ENCODE peak calls at places on chromosomes 3 and 15, in five cellular contexts. S is stimulated activated CD8-positive, alpha-beta memory T cell treated with anti-CD3 and anti-CD28 coated beads, Interleukin-7, amount 100 ng/mL, for 24 hours; I is NCI-H2227 treated with DMSO at 0.1 percent for 48 hours; N is memory B cell; P is HuH-7. C is an unnamed sample.

GRCh38 chr15:99682455-99682854 is 50.8 kb downstream of the LYSMD4 start:
- DNase-seq in S (no peak), P (no peak), I (no peak), N (no peak), C (no peak)

GRCh38 chr15:62972814-62973213 is 69.7 kb upstream of the TPM1 start:
- DNase-seq in I (no peak), N (no peak), S (no peak), P (no peak), C (no peak)

GRCh38 chr3:186605078-186605477 is 7.8 kb upstream of the AHSG start:
- DNase-seq in P (no peak), S (no peak), N (no peak), I (no peak), C (no peak)

GRCh38 chr3:69770219-69770618 is 31.0 kb downstream of the MITF start:
- DNase-seq in P (no peak), N (no peak), S (no peak), I (no peak), C (peak)

GRCh38 chr3:115658337-115659181 is 35.2 kb downstream of the GAP43 start:
- DNase-seq in I (peak), P (peak), N (peak), S (peak), C (peak)

GRCh38 chr3:134328147-134328591 is 46.1 kb downstream of the AMOTL2 start:
- DNase-seq in I (no peak), P (no peak), N (no peak), S (no peak), C (peak)

GRCh38 chr15:55552926-55553325 is 35.2 kb downstream of the PYGO1 start:
- DNase-seq in I (no peak), P (no peak), S (no peak), N (no peak), C (no peak)

GRCh38 chr15:59532770-59533379 is 78.7 kb upstream of the GCNT3 start:
- DNase-seq in S (no peak), P (peak), N (no peak), I (peak), C (peak)

GRCh38 chr3:72234394-72234793 is 449.4 kb upstream of the PROK2 start:
- DNase-seq in I (no peak), N (no peak), P (no peak), S (no peak), C (no peak)

GRCh38 chr15:28921336-28921735 is 35.6 kb downstream of the APBA2 start:
- DNase-seq in N (no peak), S (no peak), P (no peak), I (no peak), C (no peak)

GRCh38 chr15:78024141-78024567 is 53.4 kb downstream of the TBC1D2B start:
- DNase-seq in S (no peak), P (no peak), N (no peak), I (no peak), C (no peak)

GRCh38 chr3:67489816-67490215 is 164.6 kb downstream of the SUCLG2 start:
- DNase-seq in I (no peak), N (no peak), P (no peak), S (no peak), C (no peak)

GRCh38 chr3:120093119-120093922 is 926 bp downstream of the GSK3B start:
- DNase-seq in N (no peak), P (no peak), S (no peak), I (no peak), C (peak)

GRCh38 chr3:15467227-15468181 is 40.1 kb downstream of the EAF1 start:
- DNase-seq in P (no peak), S (no peak), N (no peak), I (no peak), C (no peak)

GRCh38 chr15:101489236-101489632 is 273 bp downstream of the PCSK6 start:
- DNase-seq in S (no peak), P (peak), I (no peak), N (no peak), C (peak)

GRCh38 chr3:14647976-14648955 is 3.3 kb upstream of the CCDC174 start:
- DNase-seq in S (no peak), N (no peak), I (peak), P (no peak), C (peak)

GRCh38 chr3:16398542-16399126 is 114.9 kb downstream of the RFTN1 start:
- DNase-seq in I (no peak), S (no peak), N (no peak), P (no peak), C (no peak)

GRCh38 chr15:33735637-33736247 is 232.6 kb upstream of the CHRM5 start:
- DNase-seq in N (no peak), I (peak), S (no peak), P (peak), C (peak)

GRCh38 chr15:47715856-47716445 is 1.4 kb upstream of the SEMA6D start:
- DNase-seq in N (no peak), P (no peak), S (no peak), I (no peak), C (no peak)

GRCh38 chr15:40844543-40844981 is 714 bp downstream of the SPINT1 start:
- DNase-seq in P (no peak), N (no peak), I (no peak), S (peak), C (no peak)

GRCh38 chr3:52547143-52547542 is 10.7 kb downstream of the UQCC5 start:
- DNase-seq in N (no peak), S (no peak), I (no peak), P (no peak), C (peak)

GRCh38 chr15:87263844-87264243 is 992.7 kb downstream of the NTRK3 start:
- DNase-seq in S (no peak), P (no peak), I (no peak), N (no peak), C (no peak)

GRCh38 chr15:70160267-70160666 is 62.5 kb upstream of the TLE3 start:
- DNase-seq in N (no peak), S (no peak), I (no peak), P (no peak), C (no peak)

GRCh38 chr3:172530566-172530965 is 7.3 kb upstream of the TNFSF10 start:
- DNase-seq in S (no peak), I (no peak), P (peak), N (no peak), C (no peak)

GRCh38 chr3:189724366-189724765 is 93.2 kb downstream of the TP63 start:
- DNase-seq in N (no peak), S (no peak), P (no peak), I (no peak), C (no peak)

GRCh38 chr3:141385386-141386079 is 17.2 kb downstream of the ZBTB38 start:
- DNase-seq in N (no peak), I (peak), S (no peak), P (no peak), C (no peak)

GRCh38 chr3:14375192-14375591 is 27.2 kb upstream of the SLC6A6 start:
- DNase-seq in S (no peak), N (no peak), I (no peak), P (no peak), C (no peak)

GRCh38 chr3:141386611-141387110 is 18.4 kb downstream of the ZBTB38 start:
- DNase-seq in N (no peak), P (no peak), S (no peak), I (peak), C (no peak)

GRCh38 chr3:191378142-191378541 is 47.8 kb upstream of the UTS2B start:
- DNase-seq in N (no peak), P (no peak), S (no peak), I (no peak), C (no peak)

GRCh38 chr15:44713006-44713966 is 2.0 kb downstream of the B2M start:
- DNase-seq in S (no peak), I (peak), N (no peak), P (no peak), C (no peak)

GRCh38 chr3:130601662-130602061 is 84.7 kb downstream of the COL6A6 start:
- DNase-seq in P (no peak), I (no peak), N (no peak), S (no peak), C (no peak)

GRCh38 chr3:122451371-122451770 is 35.5 kb upstream of the WDR5B start:
- DNase-seq in P (no peak), S (no peak), N (no peak), I (no peak), C (no peak)

GRCh38 chr15:97995881-97996603 is 35.5 kb downstream of the ARRDC4 start:
- DNase-seq in N (no peak), S (no peak), I (no peak), P (peak), C (no peak)

GRCh38 chr3:77055841-77056341 is 16.0 kb downstream of the ROBO2 start:
- DNase-seq in N (no peak), I (no peak), P (no peak), S (no peak), C (peak)

GRCh38 chr15:80512729-80513670 is 108.8 kb downstream of the ARNT2 start:
- DNase-seq in I (no peak), P (no peak), S (no peak), N (no peak), C (no peak)